ENCODE peak calls at places on chromosome 16, in six cellular contexts. E is cardiac muscle cell, V is endothelial cell of umbilical vein, T is brain microvascular endothelial cell, A is fibroblast of lung, G is endodermal cell. Q is an unnamed sample.

GRCh38 chr16:51683882-51684281 is 532.8 kb upstream of the SALL1 start:
- DNase-seq in T (no peak), A (no peak), G (no peak), E (no peak), V (no peak), Q (no peak)

GRCh38 chr16:79047337-79047736 is 553.2 kb downstream of the MAF start:
- DNase-seq in E (no peak), T (no peak), V (no peak), A (no peak), G (no peak), Q (peak; percentile 20)

GRCh38 chr16:12920739-12921138 is 19.3 kb downstream of the SHISA9 start:
- DNase-seq in V (no peak), E (no peak), A (no peak), G (no peak), T (no peak), Q (no peak)

GRCh38 chr16:68369168-68369567 is 58.3 kb downstream of the PRMT7 start:
- DNase-seq in V (no peak), A (no peak), T (no peak), E (no peak), G (no peak), Q (no peak)

GRCh38 chr16:88359008-88359407 is 23.8 kb upstream of the ZNF469 start:
- DNase-seq in V (no peak), T (no peak), G (no peak), A (no peak), E (no peak), Q (no peak)

GRCh38 chr16:75282811-75283281 is 31.4 kb upstream of the BCAR1 start:
- DNase-seq in E (no peak), T (no peak), V (no peak), A (no peak), G (no peak), Q (no peak)

GRCh38 chr16:69397821-69398521 is 12.2 kb upstream of the TERF2 start:
- DNase-seq in E (peak; percentile 73), V (peak; percentile 90), A (peak; percentile 82), G (peak; percentile 87), T (peak; percentile 74), Q (peak; percentile 38)

GRCh38 chr16:71956500-71956899 is 43.7 kb downstream of the PKD1L3 start:
- DNase-seq in A (peak; percentile 5), G (no peak), V (peak; percentile 7), T (no peak), E (no peak), Q (no peak)

GRCh38 chr16:57616871-57617270 is 11.6 kb upstream of the ADGRG1 start:
- DNase-seq in T (no peak), V (no peak), G (peak; percentile 20), E (no peak), A (no peak), Q (no peak)

GRCh38 chr16:18804540-18804939 is 3.2 kb upstream of the ARL6IP1 start:
- DNase-seq in G (peak; percentile 71), V (no peak), T (no peak), E (no peak), A (no peak), Q (no peak)

GRCh38 chr16:50724237-50724747 is 17.6 kb upstream of the CYLD start:
- DNase-seq in V (no peak), G (peak; percentile 22), E (no peak), T (no peak), A (no peak), Q (no peak)

GRCh38 chr16:29738514-29738913 is 7.3 kb downstream of the C16orf54 start:
- DNase-seq in A (no peak), G (no peak), E (no peak), T (no peak), V (no peak), Q (no peak)

GRCh38 chr16:23537390-23537789 is 19.8 kb downstream of the EARS2 start:
- DNase-seq in E (no peak), G (no peak), A (no peak), T (no peak), V (no peak), Q (no peak)

GRCh38 chr16:51723016-51723724 is 572.1 kb upstream of the SALL1 start:
- DNase-seq in A (no peak), E (no peak), G (no peak), V (no peak), T (no peak), Q (no peak)

GRCh38 chr16:88925540-88925887 is 51.5 kb downstream of the CBFA2T3 start:
- DNase-seq in E (no peak), G (no peak), T (no peak), A (no peak), V (no peak), Q (no peak)

GRCh38 chr16:28845173-28846079 is 722 bp downstream of the TUFM start:
- DNase-seq in G (peak; percentile 64), E (peak; percentile 40), T (peak; percentile 50), V (peak; percentile 15), A (no peak), Q (no peak)

GRCh38 chr16:65618931-65619330 is 497.1 kb upstream of the CDH11 start:
- DNase-seq in T (no peak), G (no peak), A (no peak), V (no peak), E (no peak), Q (no peak)

GRCh38 chr16:77788196-77789084 is at the start of gene VAT1L:
- DNase-seq in G (peak; percentile 89), A (peak; percentile 66), V (peak; percentile 54), T (peak; percentile 46), E (peak; percentile 52), Q (no peak)

GRCh38 chr16:86048882-86049585 is 150.1 kb downstream of the IRF8 start:
- DNase-seq in T (no peak), E (no peak), A (no peak), G (peak; percentile 70), V (no peak), Q (no peak)

GRCh38 chr16:82507271-82507670 is 119.5 kb upstream of the CDH13 start:
- DNase-seq in E (no peak), V (no peak), T (no peak), A (no peak), G (peak; percentile 51), Q (no peak)

GRCh38 chr16:50692999-50693781 is at the start of gene NOD2:
- DNase-seq in A (no peak), E (peak; percentile 32), G (peak; percentile 72), T (no peak), V (no peak), Q (peak; percentile 54)

GRCh38 chr16:77472262-77472661 is 37.4 kb upstream of the ADAMTS18 start:
- DNase-seq in V (no peak), E (no peak), T (no peak), G (no peak), A (no peak), Q (no peak)

GRCh38 chr16:71514476-71514875 is 11.8 kb upstream of the CHST4 start:
- DNase-seq in E (no peak), V (no peak), G (no peak), A (no peak), T (no peak), Q (no peak)

GRCh38 chr16:12110361-12111107 is 134.0 kb downstream of the SNX29 start:
- DNase-seq in V (no peak), E (no peak), T (no peak), A (no peak), G (no peak), Q (no peak)

GRCh38 chr16:57949013-57949412 is 21.9 kb downstream of the CNGB1 start:
- DNase-seq in G (peak; percentile 65), T (no peak), E (no peak), V (no peak), A (no peak), Q (no peak)

GRCh38 chr16:75997606-75998005 is 271.3 kb upstream of the CPHXL start:
- DNase-seq in T (no peak), V (no peak), A (no peak), E (no peak), G (no peak), Q (no peak)

GRCh38 chr16:46428108-46429061 is 192.8 kb downstream of the SHCBP1 start:
- DNase-seq in A (no peak), E (no peak), V (no peak), G (no peak), T (no peak), Q (no peak)

GRCh38 chr16:31327675-31328225 is 27.2 kb upstream of the ITGAX start:
- DNase-seq in E (no peak), G (peak; percentile 76), V (no peak), A (no peak), T (no peak), Q (no peak)

GRCh38 chr16:83891742-83892141 is 7.2 kb upstream of the MLYCD start:
- DNase-seq in A (no peak), V (no peak), T (no peak), G (peak; percentile 42), E (no peak), Q (no peak)

GRCh38 chr16:83965444-83966152 is 2.4 kb upstream of the NECAB2 start:
- DNase-seq in G (no peak), T (no peak), E (no peak), V (no peak), A (no peak), Q (no peak)

GRCh38 chr16:74650966-74651567 is 15.6 kb downstream of the RFWD3 start:
- DNase-seq in T (no peak), G (no peak), V (peak; percentile 27), A (peak; percentile 31), E (peak; percentile 31), Q (no peak)

GRCh38 chr16:69311115-69311532 is at the start of gene VPS4A:
- DNase-seq in G (peak; percentile 99), E (peak; percentile 97), T (peak; percentile 93), V (peak; percentile 98), A (peak; percentile 96), Q (peak; percentile 97)

GRCh38 chr16:49483651-49484451 is 110.2 kb downstream of the C16orf78 start:
- DNase-seq in E (no peak), G (peak; percentile 36), A (no peak), V (no peak), T (no peak), Q (no peak)

GRCh38 chr16:47873434-47873833 is 282.4 kb downstream of the ABCC12 start:
- DNase-seq in V (no peak), A (no peak), G (peak; percentile 63), E (no peak), T (no peak), Q (no peak)
- TF ChIP-seq CTCF in V (no peak), A (no peak), G (peak; percentile 77), E (peak; percentile 7), T (peak; percentile 47), Q (no peak)

GRCh38 chr16:26178298-26178697 is 486.5 kb downstream of the HS3ST4 start:
- DNase-seq in A (no peak), E (no peak), V (no peak), G (no peak), T (no peak), Q (no peak)
- H3K27ac ChIP-seq in A (no peak overlapping the region), E (no peak overlapping the region), V (no peak overlapping the region), G (no peak overlapping the region), T (no peak overlapping the region), Q (no peak overlapping the region)

GRCh38 chr16:20004931-20005330 is 68.8 kb downstream of the GPR139 start:
- DNase-seq in V (no peak), A (no peak), T (no peak), G (peak; percentile 64), E (no peak), Q (no peak)
- TF ChIP-seq CTCF in V (no peak), A (no peak), T (no peak), G (peak; percentile 75), E (no peak), Q (no peak)

DNA sequence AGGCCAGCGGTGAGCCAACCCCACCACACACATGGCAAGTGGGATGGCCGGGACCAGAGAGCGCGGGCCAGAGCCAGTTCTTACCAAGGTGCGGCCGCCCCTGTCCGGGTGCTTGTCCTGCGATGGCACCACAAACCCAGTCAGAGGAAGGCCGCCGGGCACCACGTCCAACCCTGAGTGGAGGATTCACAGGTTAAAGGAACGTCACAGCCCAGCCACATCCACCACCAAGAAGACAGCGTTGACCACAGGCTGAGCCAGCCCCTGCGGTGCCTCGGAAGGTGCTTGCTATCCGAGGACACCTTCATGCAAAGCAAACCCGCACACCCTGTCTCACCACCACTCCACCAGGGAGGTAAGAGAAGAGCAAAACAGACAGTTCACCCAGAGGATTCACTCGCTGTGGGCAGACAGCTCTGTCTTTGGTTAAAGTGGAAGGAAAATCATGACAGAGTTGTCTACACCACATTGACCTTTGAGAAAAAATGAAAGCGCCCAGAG is 15.8 kb downstream of the SLX4 start:
- DNase-seq in G (no peak), A (no peak), E (no peak), T (no peak), V (no peak), Q (no peak)
- H3K27ac ChIP-seq in G (no peak overlapping the region), A (no peak overlapping the region), E (no peak overlapping the region), T (no peak overlapping the region), V (no peak overlapping the region), Q (no peak overlapping the region)